ENCODE peak calls at places on chromosomes 4 and X, in seven cellular contexts. Q, H, A, W, L, S and O are unnamed samples.

GRCh38 chr4:82842593-82842992 is 44.0 kb upstream of the SCD5 start:
- DNase-seq in Q (peak), H (no peak), A (peak), W (no peak), L (no peak), S (no peak), O (peak)

GRCh38 chr4:158964728-158965124 is 138.2 kb upstream of the RAPGEF2 start:
- DNase-seq in Q (no peak), H (no peak), A (no peak), W (no peak), L (no peak), S (no peak), O (peak)

GRCh38 chrX:129634541-129634940 is 20.2 kb downstream of the APLN start:
- DNase-seq in Q (no peak), H (no peak), A (no peak), W (no peak), L (no peak), S (no peak), O (peak)

GRCh38 chrX:307261-308111 is 11.1 kb downstream of the GTPBP6 start:
- DNase-seq in Q (no peak), H (no peak), A (no peak), W (no peak), L (no peak), S (no peak), O (no peak)

GRCh38 chrX:1493877-1494510 is 41.3 kb upstream of the ASMTL start:
- DNase-seq in Q (no peak), H (no peak), A (no peak), W (no peak), L (peak), S (no peak), O (no peak)

GRCh38 chr4:173289351-173289725 is 44.8 kb downstream of the HMGB2 start:
- DNase-seq in Q (peak), H (no peak), A (peak), W (no peak), L (no peak), S (peak), O (peak)

GRCh38 chr4:53015681-53016080 is 153.6 kb downstream of the RASL11B start:
- DNase-seq in Q (peak), H (peak), A (peak), W (peak), L (peak), S (peak), O (peak)

GRCh38 chrX:15493118-15494082 is at the start of gene PIR:
- DNase-seq in Q (peak), H (peak), A (peak), W (peak), L (peak), S (peak), O (peak)

GRCh38 chrX:77447339-77448149 is at the start of gene FGF16:
- DNase-seq in Q (no peak), H (no peak), A (no peak), W (no peak), L (peak), S (no peak), O (peak)

GRCh38 chr4:153318696-153319320 is 25.7 kb upstream of the MND1 start:
- DNase-seq in Q (peak), H (peak), A (peak), W (no peak), L (no peak), S (peak), O (peak)

GRCh38 chr4:90118547-90119211 is 8.5 kb upstream of the CCSER1 start:
- DNase-seq in Q (no peak), H (no peak), A (no peak), W (no peak), L (no peak), S (no peak), O (no peak)

GRCh38 chrX:14964500-14964899 is 91.3 kb downstream of the MOSPD2 start:
- DNase-seq in Q (peak), H (no peak), A (peak), W (no peak), L (no peak), S (no peak), O (no peak)

GRCh38 chrX:141724186-141724585 is 25.6 kb upstream of the SPANXD start:
- DNase-seq in Q (no peak), H (no peak), A (no peak), W (no peak), L (no peak), S (no peak), O (no peak)

GRCh38 chrX:156002517-156002916 is 5.0 kb downstream of the IL9R start:
- DNase-seq in Q (no peak), H (no peak), A (no peak), W (no peak), L (no peak), S (no peak), O (no peak)

GRCh38 chr4:81919238-81919637 is 447.5 kb upstream of the RASGEF1B start:
- DNase-seq in Q (peak), H (no peak), A (no peak), W (no peak), L (peak), S (peak), O (peak)

GRCh38 chrX:47172971-47173792 is 20.4 kb upstream of the UBA1 start:
- DNase-seq in Q (no peak), H (no peak), A (no peak), W (no peak), L (no peak), S (no peak), O (no peak)

GRCh38 chr4:78584863-78585576 is 33.5 kb downstream of the ANXA3 start:
- DNase-seq in Q (peak), H (no peak), A (peak), W (no peak), L (no peak), S (no peak), O (no peak)

GRCh38 chr4:142752331-142752830 is 93.7 kb downstream of the INPP4B start:
- DNase-seq in Q (no peak), H (no peak), A (no peak), W (no peak), L (no peak), S (no peak), O (no peak)

GRCh38 chr4:52588097-52588496 is 71.0 kb downstream of the USP46 start:
- DNase-seq in Q (peak), H (no peak), A (peak), W (peak), L (peak), S (peak), O (peak)

GRCh38 chrX:12309040-12309732 is 170.9 kb downstream of the FRMPD4 start:
- DNase-seq in Q (no peak), H (no peak), A (no peak), W (no peak), L (no peak), S (no peak), O (no peak)

GRCh38 chr4:4673070-4673469 is 131.2 kb upstream of the STX18 start:
- DNase-seq in Q (no peak), H (peak), A (peak), W (peak), L (peak), S (peak), O (peak)

GRCh38 chr4:101078950-101079349 is 268.4 kb downstream of the PPP3CA start:
- DNase-seq in Q (no peak), H (no peak), A (no peak), W (no peak), L (no peak), S (no peak), O (no peak)

GRCh38 chr4:183823394-183823793 is 81.7 kb upstream of the STOX2 start:
- DNase-seq in Q (peak), H (no peak), A (peak), W (no peak), L (no peak), S (peak), O (peak)

GRCh38 chr4:140047017-140047640 is 106.9 kb downstream of the MAML3 start:
- DNase-seq in Q (no peak), H (no peak), A (no peak), W (no peak), L (peak), S (peak), O (peak)

GRCh38 chrX:143632625-143633387 is 3.1 kb downstream of the SLITRK4 start:
- DNase-seq in Q (no peak), H (no peak), A (peak), W (no peak), L (no peak), S (no peak), O (peak)

GRCh38 chrX:38293741-38294140 is 33.6 kb downstream of the RPGR start:
- DNase-seq in Q (no peak), H (no peak), A (no peak), W (no peak), L (no peak), S (no peak), O (peak)
- H2BK5ac ChIP-seq in Q (no peak), H (no peak), A (no peak), W (no peak), L (no peak), S (no peak), O (no peak)

GRCh38 chr4:36213956-36214355 is 30.4 kb downstream of the ARAP2 start:
- DNase-seq in Q (no peak), H (no peak), A (no peak), W (no peak), L (no peak), S (no peak), O (no peak)

GRCh38 chr4:36215627-36216026 is 28.7 kb downstream of the ARAP2 start:
- DNase-seq in Q (no peak), H (no peak), A (no peak), W (no peak), L (no peak), S (no peak), O (no peak)

GRCh38 chr4:36209941-36210663 is 34.2 kb downstream of the ARAP2 start:
- DNase-seq in Q (no peak), H (no peak), A (no peak), W (no peak), L (no peak), S (no peak), O (no peak)

GRCh38 chr4:36218121-36218520 is 26.2 kb downstream of the ARAP2 start:
- DNase-seq in Q (no peak), H (no peak), A (no peak), W (no peak), L (no peak), S (no peak), O (no peak)

DNA sequence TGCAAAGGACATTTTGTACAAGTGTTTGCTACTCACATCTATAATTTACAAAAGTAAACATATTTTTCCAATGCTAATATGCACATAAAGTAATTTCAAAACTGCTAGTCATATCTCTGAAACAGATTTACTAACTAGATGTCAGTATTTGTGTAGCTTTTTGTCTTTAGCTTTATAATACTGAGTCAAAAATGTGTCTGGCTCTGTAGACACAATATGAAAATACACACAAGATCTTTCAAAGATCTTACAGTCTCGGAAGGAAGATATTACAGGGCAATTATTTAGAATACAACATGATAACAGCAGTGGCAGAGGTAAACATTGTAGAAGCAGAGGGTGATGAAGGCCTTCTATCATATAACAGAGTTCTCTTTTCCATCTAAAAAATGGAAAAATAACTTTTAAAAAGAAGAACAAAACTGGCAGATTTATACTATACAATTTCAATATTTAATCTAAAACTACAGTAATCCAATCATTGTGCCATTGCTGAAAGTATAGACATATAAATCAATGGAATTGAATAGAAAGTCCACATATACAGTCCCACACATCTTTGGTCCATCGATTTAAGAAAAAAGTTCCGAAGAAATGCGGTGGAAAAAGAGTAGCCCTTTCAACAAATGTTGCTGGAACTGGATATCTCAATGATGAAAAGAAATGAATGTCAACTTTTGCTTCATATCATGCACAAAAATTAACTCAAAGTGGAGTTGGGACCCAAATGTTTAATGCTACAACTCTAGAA is 29.4 kb downstream of the ARAP2 start:
- DNase-seq in Q (no peak), H (no peak), A (no peak), W (no peak), L (no peak), S (no peak), O (no peak)
- H2BK5ac ChIP-seq in Q (no peak), H (no peak), A (no peak), W (no peak), L (no peak), S (no peak), O (no peak)

DNA sequence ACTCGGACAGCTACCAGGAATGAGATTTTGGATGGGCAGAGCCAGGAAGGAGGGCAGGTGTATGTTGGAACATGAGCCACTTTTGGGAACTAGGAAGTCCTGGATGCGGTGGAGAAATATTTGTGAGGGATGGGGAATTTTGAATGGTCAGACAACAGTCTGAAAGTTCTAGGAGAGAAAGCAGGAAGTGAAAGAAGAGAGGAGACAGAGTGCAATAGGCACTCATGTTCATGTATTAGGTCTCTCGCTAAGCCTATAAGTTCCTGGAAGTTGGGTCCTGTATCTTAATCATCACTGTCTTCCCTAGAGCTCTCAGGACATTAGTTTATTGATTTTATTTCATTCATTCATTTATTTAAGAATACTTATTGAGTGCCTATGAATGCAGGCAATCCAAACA is 65.7 kb upstream of the CITED1 start:
- DNase-seq in Q (no peak), H (no peak), A (no peak), W (no peak), L (no peak), S (no peak), O (no peak)
- H2BK5ac ChIP-seq in Q (no peak), H (no peak), A (no peak), W (no peak), L (no peak), S (no peak), O (no peak)

DNA sequence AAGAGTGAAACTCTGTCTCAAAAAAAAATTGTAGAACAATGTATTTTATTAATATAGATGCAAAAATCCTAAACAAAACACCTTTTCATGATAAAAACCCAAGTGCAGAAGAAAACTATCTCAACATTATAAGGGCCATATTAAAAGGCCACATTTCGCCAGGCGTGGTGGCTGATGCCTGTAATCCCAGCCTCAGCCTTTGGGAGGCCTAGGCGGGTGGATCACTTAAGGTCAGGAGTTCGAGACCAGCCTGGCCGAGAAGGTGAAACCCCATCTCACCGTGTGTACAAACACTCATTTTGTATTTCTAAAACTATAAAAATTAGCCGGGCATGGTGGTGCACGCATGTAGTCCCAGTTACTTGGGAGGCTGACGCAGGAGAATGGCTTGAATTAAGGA is 9.9 kb upstream of the FAM193A start:
- DNase-seq in Q (no peak), H (no peak), A (no peak), W (no peak), L (no peak), S (no peak), O (no peak)
- H2BK5ac ChIP-seq in Q (no peak), H (no peak), A (no peak), W (no peak), L (no peak), S (no peak), O (no peak)

GRCh38 chr4:98170035-98170434 is 26.8 kb upstream of the STPG2 start:
- DNase-seq in Q (no peak), H (no peak), A (no peak), W (no peak), L (no peak), S (no peak), O (no peak)
- H2BK5ac ChIP-seq in Q (no peak), H (no peak), A (no peak), W (no peak), L (no peak), S (no peak), O (no peak)